ENCODE peak calls at places on chromosomes 16 and 17, in eight cellular contexts. One of them, this sample, is unnamed.
A peak's percentile ranks its signal among the peaks of the same experiment; 100 is the strongest.

GRCh38 chr17:72270530-72270929 is 149.7 kb downstream of the SOX9 start:
- DNase-seq in stimulated activated CD8-positive, alpha-beta memory T cell treated with anti-CD3 and anti-CD28 coated beads, Interleukin-7, amount 100 ng/mL, for 1 hour: no peak
- DNase-seq in T-helper 2 cell: no peak
- DNase-seq in anterior cingulate cortex: peak; percentile 23
- DNase-seq in kidney epithelial cell: no peak
- DNase-seq in HuH-7: no peak
- DNase-seq in A549: no peak
- DNase-seq in MCF 10A: peak; percentile 40
- DNase-seq in this sample: peak; percentile 67

GRCh38 chr16:11254913-11255736 is 879 bp downstream of the SOCS1 start:
- DNase-seq in stimulated activated CD8-positive, alpha-beta memory T cell treated with anti-CD3 and anti-CD28 coated beads, Interleukin-7, amount 100 ng/mL, for 1 hour: peak; percentile 35
- DNase-seq in T-helper 2 cell: peak; percentile 68
- DNase-seq in anterior cingulate cortex: no peak
- DNase-seq in kidney epithelial cell: peak; percentile 25
- DNase-seq in HuH-7: no peak
- DNase-seq in A549: peak; percentile 49
- DNase-seq in MCF 10A: no peak
- DNase-seq in this sample: no peak

GRCh38 chr17:59623151-59623550 is 3.5 kb downstream of the CLTC start:
- DNase-seq in stimulated activated CD8-positive, alpha-beta memory T cell treated with anti-CD3 and anti-CD28 coated beads, Interleukin-7, amount 100 ng/mL, for 1 hour: no peak
- DNase-seq in T-helper 2 cell: no peak
- DNase-seq in anterior cingulate cortex: no peak
- DNase-seq in kidney epithelial cell: no peak
- DNase-seq in HuH-7: no peak
- DNase-seq in A549: no peak
- DNase-seq in MCF 10A: no peak
- DNase-seq in this sample: no peak

GRCh38 chr17:40330850-40331470 is 22.0 kb downstream of the RARA start:
- DNase-seq in stimulated activated CD8-positive, alpha-beta memory T cell treated with anti-CD3 and anti-CD28 coated beads, Interleukin-7, amount 100 ng/mL, for 1 hour: no peak
- DNase-seq in T-helper 2 cell: no peak
- DNase-seq in anterior cingulate cortex: no peak
- DNase-seq in kidney epithelial cell: no peak
- DNase-seq in HuH-7: no peak
- DNase-seq in A549: no peak
- DNase-seq in MCF 10A: no peak
- DNase-seq in this sample: no peak

GRCh38 chr16:61098505-61098904 is 937.7 kb downstream of the CDH8 start:
- DNase-seq in stimulated activated CD8-positive, alpha-beta memory T cell treated with anti-CD3 and anti-CD28 coated beads, Interleukin-7, amount 100 ng/mL, for 1 hour: no peak
- DNase-seq in T-helper 2 cell: no peak
- DNase-seq in anterior cingulate cortex: no peak
- DNase-seq in kidney epithelial cell: no peak
- DNase-seq in HuH-7: no peak
- DNase-seq in A549: no peak
- DNase-seq in MCF 10A: no peak
- DNase-seq in this sample: no peak

GRCh38 chr17:45640141-45640850 is 143.8 kb upstream of the CRHR1 start:
- DNase-seq in stimulated activated CD8-positive, alpha-beta memory T cell treated with anti-CD3 and anti-CD28 coated beads, Interleukin-7, amount 100 ng/mL, for 1 hour: peak; percentile 40
- DNase-seq in T-helper 2 cell: peak; percentile 46
- DNase-seq in anterior cingulate cortex: no peak
- DNase-seq in kidney epithelial cell: peak; percentile 48
- DNase-seq in HuH-7: peak; percentile 82
- DNase-seq in A549: peak; percentile 81
- DNase-seq in MCF 10A: peak; percentile 76
- DNase-seq in this sample: peak; percentile 14

GRCh38 chr17:39114744-39115534 is 36.5 kb downstream of the PLXDC1 start:
- DNase-seq in stimulated activated CD8-positive, alpha-beta memory T cell treated with anti-CD3 and anti-CD28 coated beads, Interleukin-7, amount 100 ng/mL, for 1 hour: no peak
- DNase-seq in T-helper 2 cell: no peak
- DNase-seq in anterior cingulate cortex: no peak
- DNase-seq in kidney epithelial cell: no peak
- DNase-seq in HuH-7: no peak
- DNase-seq in A549: no peak
- DNase-seq in MCF 10A: no peak
- DNase-seq in this sample: no peak

GRCh38 chr17:79979841-79980215 is 55.8 kb downstream of the TBC1D16 start:
- DNase-seq in stimulated activated CD8-positive, alpha-beta memory T cell treated with anti-CD3 and anti-CD28 coated beads, Interleukin-7, amount 100 ng/mL, for 1 hour: no peak
- DNase-seq in T-helper 2 cell: no peak
- DNase-seq in anterior cingulate cortex: no peak
- DNase-seq in kidney epithelial cell: no peak
- DNase-seq in HuH-7: no peak
- DNase-seq in A549: no peak
- DNase-seq in MCF 10A: no peak
- DNase-seq in this sample: no peak

GRCh38 chr17:14318906-14319205 is 18.0 kb downstream of the HS3ST3B1 start:
- DNase-seq in stimulated activated CD8-positive, alpha-beta memory T cell treated with anti-CD3 and anti-CD28 coated beads, Interleukin-7, amount 100 ng/mL, for 1 hour: no peak
- DNase-seq in T-helper 2 cell: no peak
- DNase-seq in anterior cingulate cortex: no peak
- DNase-seq in kidney epithelial cell: no peak
- DNase-seq in HuH-7: no peak
- DNase-seq in A549: no peak
- DNase-seq in MCF 10A: no peak
- DNase-seq in this sample: no peak

GRCh38 chr17:10875411-10875810 is 37.5 kb upstream of the PIRT start:
- DNase-seq in stimulated activated CD8-positive, alpha-beta memory T cell treated with anti-CD3 and anti-CD28 coated beads, Interleukin-7, amount 100 ng/mL, for 1 hour: no peak
- DNase-seq in T-helper 2 cell: no peak
- DNase-seq in anterior cingulate cortex: no peak
- DNase-seq in kidney epithelial cell: no peak
- DNase-seq in HuH-7: no peak
- DNase-seq in A549: no peak
- DNase-seq in MCF 10A: no peak
- DNase-seq in this sample: no peak

GRCh38 chr17:11736613-11737289 is 138.5 kb downstream of the DNAH9 start:
- DNase-seq in stimulated activated CD8-positive, alpha-beta memory T cell treated with anti-CD3 and anti-CD28 coated beads, Interleukin-7, amount 100 ng/mL, for 1 hour: no peak
- DNase-seq in T-helper 2 cell: no peak
- DNase-seq in anterior cingulate cortex: peak; percentile 17
- DNase-seq in kidney epithelial cell: no peak
- DNase-seq in HuH-7: no peak
- DNase-seq in A549: no peak
- DNase-seq in MCF 10A: no peak
- DNase-seq in this sample: no peak

GRCh38 chr17:67779098-67779672 is 46.1 kb upstream of the BPTF start:
- DNase-seq in stimulated activated CD8-positive, alpha-beta memory T cell treated with anti-CD3 and anti-CD28 coated beads, Interleukin-7, amount 100 ng/mL, for 1 hour: no peak
- DNase-seq in T-helper 2 cell: no peak
- DNase-seq in anterior cingulate cortex: no peak
- DNase-seq in kidney epithelial cell: no peak
- DNase-seq in HuH-7: peak; percentile 76
- DNase-seq in A549: peak; percentile 66
- DNase-seq in MCF 10A: peak; percentile 58
- DNase-seq in this sample: no peak

GRCh38 chr17:48954300-48954755 is 9.7 kb upstream of the SNF8 start:
- DNase-seq in stimulated activated CD8-positive, alpha-beta memory T cell treated with anti-CD3 and anti-CD28 coated beads, Interleukin-7, amount 100 ng/mL, for 1 hour: no peak
- DNase-seq in T-helper 2 cell: no peak
- DNase-seq in anterior cingulate cortex: no peak
- DNase-seq in kidney epithelial cell: no peak
- DNase-seq in HuH-7: peak; percentile 68
- DNase-seq in A549: peak; percentile 66
- DNase-seq in MCF 10A: peak; percentile 64
- DNase-seq in this sample: no peak

GRCh38 chr17:67568961-67569360 is 148.8 kb upstream of the NOL11 start:
- DNase-seq in stimulated activated CD8-positive, alpha-beta memory T cell treated with anti-CD3 and anti-CD28 coated beads, Interleukin-7, amount 100 ng/mL, for 1 hour: no peak
- DNase-seq in T-helper 2 cell: no peak
- DNase-seq in anterior cingulate cortex: no peak
- DNase-seq in kidney epithelial cell: no peak
- DNase-seq in HuH-7: no peak
- DNase-seq in A549: no peak
- DNase-seq in MCF 10A: no peak
- DNase-seq in this sample: no peak

GRCh38 chr17:20156196-20157077 is 147.3 kb downstream of the SPECC1 start:
- DNase-seq in stimulated activated CD8-positive, alpha-beta memory T cell treated with anti-CD3 and anti-CD28 coated beads, Interleukin-7, amount 100 ng/mL, for 1 hour: no peak
- DNase-seq in T-helper 2 cell: no peak
- DNase-seq in anterior cingulate cortex: peak; percentile 36
- DNase-seq in kidney epithelial cell: no peak
- DNase-seq in HuH-7: peak; percentile 18
- DNase-seq in A549: peak; percentile 62
- DNase-seq in MCF 10A: peak; percentile 80
- DNase-seq in this sample: peak; percentile 20

GRCh38 chr17:79018045-79018695 is 5.8 kb upstream of the C1QTNF1 start:
- DNase-seq in stimulated activated CD8-positive, alpha-beta memory T cell treated with anti-CD3 and anti-CD28 coated beads, Interleukin-7, amount 100 ng/mL, for 1 hour: no peak
- DNase-seq in T-helper 2 cell: no peak
- DNase-seq in anterior cingulate cortex: no peak
- DNase-seq in kidney epithelial cell: no peak
- DNase-seq in HuH-7: no peak
- DNase-seq in A549: no peak
- DNase-seq in MCF 10A: peak; percentile 47
- DNase-seq in this sample: no peak

GRCh38 chr17:66351053-66351452 is 48.6 kb downstream of the PRKCA start:
- DNase-seq in stimulated activated CD8-positive, alpha-beta memory T cell treated with anti-CD3 and anti-CD28 coated beads, Interleukin-7, amount 100 ng/mL, for 1 hour: no peak
- DNase-seq in T-helper 2 cell: no peak
- DNase-seq in anterior cingulate cortex: no peak
- DNase-seq in kidney epithelial cell: no peak
- DNase-seq in HuH-7: no peak
- DNase-seq in A549: no peak
- DNase-seq in MCF 10A: no peak
- DNase-seq in this sample: no peak

GRCh38 chr16:29926675-29927522 is 873 bp upstream of the KCTD13 start:
- DNase-seq in stimulated activated CD8-positive, alpha-beta memory T cell treated with anti-CD3 and anti-CD28 coated beads, Interleukin-7, amount 100 ng/mL, for 1 hour: no peak
- DNase-seq in T-helper 2 cell: no peak
- DNase-seq in anterior cingulate cortex: peak; percentile 58
- DNase-seq in kidney epithelial cell: no peak
- DNase-seq in HuH-7: peak; percentile 56
- DNase-seq in A549: peak; percentile 35
- DNase-seq in MCF 10A: no peak
- DNase-seq in this sample: no peak

GRCh38 chr17:34651267-34651955 is 72.0 kb downstream of the TMEM132E start:
- DNase-seq in stimulated activated CD8-positive, alpha-beta memory T cell treated with anti-CD3 and anti-CD28 coated beads, Interleukin-7, amount 100 ng/mL, for 1 hour: no peak
- DNase-seq in T-helper 2 cell: no peak
- DNase-seq in anterior cingulate cortex: no peak
- DNase-seq in kidney epithelial cell: no peak
- DNase-seq in HuH-7: no peak
- DNase-seq in A549: no peak
- DNase-seq in MCF 10A: no peak
- DNase-seq in this sample: no peak

GRCh38 chr17:38982858-38983746 is 15.9 kb upstream of the FBXO47 start:
- DNase-seq in stimulated activated CD8-positive, alpha-beta memory T cell treated with anti-CD3 and anti-CD28 coated beads, Interleukin-7, amount 100 ng/mL, for 1 hour: no peak
- DNase-seq in T-helper 2 cell: peak; percentile 30
- DNase-seq in anterior cingulate cortex: no peak
- DNase-seq in kidney epithelial cell: no peak
- DNase-seq in HuH-7: peak; percentile 69
- DNase-seq in A549: peak; percentile 79
- DNase-seq in MCF 10A: peak; percentile 68
- DNase-seq in this sample: no peak

GRCh38 chr17:59365383-59365981 is 34.0 kb downstream of the YPEL2 start:
- DNase-seq in stimulated activated CD8-positive, alpha-beta memory T cell treated with anti-CD3 and anti-CD28 coated beads, Interleukin-7, amount 100 ng/mL, for 1 hour: no peak
- DNase-seq in T-helper 2 cell: no peak
- DNase-seq in anterior cingulate cortex: no peak
- DNase-seq in kidney epithelial cell: no peak
- DNase-seq in HuH-7: no peak
- DNase-seq in A549: no peak
- DNase-seq in MCF 10A: no peak
- DNase-seq in this sample: no peak

GRCh38 chr16:1183235-1183907 is 30.5 kb downstream of the CACNA1H start:
- DNase-seq in stimulated activated CD8-positive, alpha-beta memory T cell treated with anti-CD3 and anti-CD28 coated beads, Interleukin-7, amount 100 ng/mL, for 1 hour: no peak
- DNase-seq in T-helper 2 cell: no peak
- DNase-seq in anterior cingulate cortex: no peak
- DNase-seq in kidney epithelial cell: no peak
- DNase-seq in HuH-7: no peak
- DNase-seq in A549: peak; percentile 58
- DNase-seq in MCF 10A: no peak
- DNase-seq in this sample: no peak